ENCODE peak calls at places on chromosome 11, in ten cellular contexts. One of them, this sample, is unnamed.

GRCh38 chr11:61838921-61839320 is 10.8 kb downstream of the FADS2 start:
- DNase-seq in RWPE1: no peak
- DNase-seq in cardiac muscle cell: no peak
- DNase-seq in GM13976: no peak
- DNase-seq in psoas muscle: no peak
- DNase-seq in HCT116: no peak
- DNase-seq in left ventricle myocardium inferior: no peak
- DNase-seq in body of pancreas: no peak
- DNase-seq in fibroblast of pulmonary artery: no peak
- DNase-seq in tibial artery: no peak
- DNase-seq in this sample: no peak

GRCh38 chr11:119316017-119316728 is 757 bp downstream of the MCAM start:
- DNase-seq in RWPE1: no peak
- DNase-seq in cardiac muscle cell: peak; percentile 36
- DNase-seq in GM13976: no peak
- DNase-seq in psoas muscle: peak; percentile 76
- DNase-seq in HCT116: no peak
- DNase-seq in left ventricle myocardium inferior: peak; percentile 64
- DNase-seq in body of pancreas: peak; percentile 69
- DNase-seq in fibroblast of pulmonary artery: no peak
- DNase-seq in tibial artery: peak; percentile 87
- DNase-seq in this sample: peak; percentile 29

GRCh38 chr11:72582206-72583176 is 91.7 kb downstream of the PDE2A start:
- DNase-seq in RWPE1: no peak
- DNase-seq in cardiac muscle cell: no peak
- DNase-seq in GM13976: no peak
- DNase-seq in psoas muscle: peak; percentile 21
- DNase-seq in HCT116: no peak
- DNase-seq in left ventricle myocardium inferior: no peak
- DNase-seq in body of pancreas: no peak
- DNase-seq in fibroblast of pulmonary artery: no peak
- DNase-seq in tibial artery: no peak
- DNase-seq in this sample: no peak

GRCh38 chr11:131109256-131109655 is 193.0 kb upstream of the SNX19 start:
- DNase-seq in RWPE1: peak; percentile 7
- DNase-seq in cardiac muscle cell: no peak
- DNase-seq in GM13976: no peak
- DNase-seq in psoas muscle: no peak
- DNase-seq in HCT116: no peak
- DNase-seq in left ventricle myocardium inferior: no peak
- DNase-seq in body of pancreas: no peak
- DNase-seq in fibroblast of pulmonary artery: peak; percentile 1
- DNase-seq in tibial artery: no peak
- DNase-seq in this sample: no peak

GRCh38 chr11:12085371-12086251 is 24.8 kb upstream of the MICAL2 start:
- DNase-seq in RWPE1: no peak
- DNase-seq in cardiac muscle cell: no peak
- DNase-seq in GM13976: no peak
- DNase-seq in psoas muscle: no peak
- DNase-seq in HCT116: no peak
- DNase-seq in left ventricle myocardium inferior: no peak
- DNase-seq in body of pancreas: no peak
- DNase-seq in fibroblast of pulmonary artery: no peak
- DNase-seq in tibial artery: no peak
- DNase-seq in this sample: no peak

GRCh38 chr11:67503119-67504022 is 1.8 kb downstream of the PITPNM1 start:
- DNase-seq in RWPE1: no peak
- DNase-seq in cardiac muscle cell: no peak
- DNase-seq in GM13976: no peak
- DNase-seq in psoas muscle: no peak
- DNase-seq in HCT116: no peak
- DNase-seq in left ventricle myocardium inferior: no peak
- DNase-seq in body of pancreas: no peak
- DNase-seq in fibroblast of pulmonary artery: no peak
- DNase-seq in tibial artery: no peak
- DNase-seq in this sample: no peak

GRCh38 chr11:129013737-129014475 is 71.2 kb upstream of the TP53AIP1 start:
- DNase-seq in RWPE1: no peak
- DNase-seq in cardiac muscle cell: no peak
- DNase-seq in GM13976: no peak
- DNase-seq in psoas muscle: no peak
- DNase-seq in HCT116: no peak
- DNase-seq in left ventricle myocardium inferior: no peak
- DNase-seq in body of pancreas: no peak
- DNase-seq in fibroblast of pulmonary artery: no peak
- DNase-seq in tibial artery: no peak
- DNase-seq in this sample: no peak

GRCh38 chr11:125167954-125168821 is 3.6 kb downstream of the PKNOX2 start:
- DNase-seq in RWPE1: no peak
- DNase-seq in cardiac muscle cell: no peak
- DNase-seq in GM13976: no peak
- DNase-seq in psoas muscle: no peak
- DNase-seq in HCT116: no peak
- DNase-seq in left ventricle myocardium inferior: no peak
- DNase-seq in body of pancreas: peak; percentile 84
- DNase-seq in fibroblast of pulmonary artery: peak; percentile 35
- DNase-seq in tibial artery: no peak
- DNase-seq in this sample: no peak

GRCh38 chr11:69372589-69373250 is 78.8 kb downstream of the MYEOV start:
- DNase-seq in RWPE1: no peak
- DNase-seq in cardiac muscle cell: no peak
- DNase-seq in GM13976: no peak
- DNase-seq in psoas muscle: no peak
- DNase-seq in HCT116: no peak
- DNase-seq in left ventricle myocardium inferior: peak; percentile 4
- DNase-seq in body of pancreas: no peak
- DNase-seq in fibroblast of pulmonary artery: no peak
- DNase-seq in tibial artery: no peak
- DNase-seq in this sample: no peak

GRCh38 chr11:130340671-130341319 is 26.1 kb upstream of the ZBTB44 start:
- DNase-seq in RWPE1: no peak
- DNase-seq in cardiac muscle cell: no peak
- DNase-seq in GM13976: no peak
- DNase-seq in psoas muscle: no peak
- DNase-seq in HCT116: no peak
- DNase-seq in left ventricle myocardium inferior: no peak
- DNase-seq in body of pancreas: no peak
- DNase-seq in fibroblast of pulmonary artery: no peak
- DNase-seq in tibial artery: no peak
- DNase-seq in this sample: no peak

GRCh38 chr11:1153105-1153950 is 4.4 kb upstream of the MUC5AC start:
- DNase-seq in RWPE1: no peak
- DNase-seq in cardiac muscle cell: no peak
- DNase-seq in GM13976: peak; percentile 31
- DNase-seq in psoas muscle: no peak
- DNase-seq in HCT116: no peak
- DNase-seq in left ventricle myocardium inferior: no peak
- DNase-seq in body of pancreas: no peak
- DNase-seq in fibroblast of pulmonary artery: no peak
- DNase-seq in tibial artery: no peak
- DNase-seq in this sample: peak; percentile 72

DNA sequence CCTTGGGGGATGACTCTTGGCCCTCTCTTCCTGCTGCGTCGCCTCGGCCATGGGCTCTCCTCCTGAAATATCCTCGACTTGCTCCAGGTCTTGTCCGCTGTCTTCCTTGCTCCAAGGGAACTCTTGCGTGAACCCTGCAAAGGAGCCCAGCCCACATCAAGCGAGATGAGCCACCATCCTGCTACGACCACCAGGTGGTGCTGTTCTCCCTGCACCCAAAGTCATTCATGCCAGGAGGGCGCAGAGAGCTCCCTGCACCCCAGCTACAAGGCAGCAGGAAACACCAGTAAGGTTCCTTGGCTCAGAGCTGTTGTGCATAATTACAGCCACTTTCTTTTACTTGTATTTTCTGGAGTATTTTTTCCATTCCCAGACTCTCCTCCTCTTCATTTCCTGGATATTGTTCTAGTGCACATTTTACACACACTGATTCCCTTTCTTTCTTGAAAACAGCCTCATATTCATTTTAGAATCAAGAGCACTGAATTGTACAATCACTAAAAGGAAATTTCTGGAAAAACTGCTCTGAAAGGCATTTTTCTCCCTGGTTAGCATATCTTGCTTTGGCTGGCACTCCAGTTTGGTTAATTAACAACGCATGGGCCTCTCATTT is 397.6 kb downstream of the OPCML start:
- DNase-seq in RWPE1: peak; percentile 5
- DNase-seq in cardiac muscle cell: peak; percentile 75
- DNase-seq in GM13976: peak; percentile 59
- DNase-seq in psoas muscle: peak; percentile 60
- DNase-seq in HCT116: no peak
- DNase-seq in left ventricle myocardium inferior: peak; percentile 34
- DNase-seq in body of pancreas: peak; percentile 78
- DNase-seq in fibroblast of pulmonary artery: peak; percentile 26
- DNase-seq in tibial artery: no peak
- DNase-seq in this sample: peak; percentile 38
- TF ChIP-seq CTCF in RWPE1: peak; percentile 52
- TF ChIP-seq CTCF in cardiac muscle cell: peak; percentile 81
- TF ChIP-seq CTCF in GM13976: peak; percentile 87
- TF ChIP-seq CTCF in psoas muscle: peak; percentile 68
- TF ChIP-seq CTCF in HCT116: peak; percentile 67
- TF ChIP-seq CTCF in left ventricle myocardium inferior: peak; percentile 90
- TF ChIP-seq CTCF in body of pancreas: peak; percentile 77
- TF ChIP-seq CTCF in fibroblast of pulmonary artery: peak; percentile 60
- TF ChIP-seq CTCF in tibial artery: peak; percentile 40
- TF ChIP-seq CTCF in this sample: peak; percentile 56

GRCh38 chr11:82246926-82247325 is 486.7 kb downstream of the FAM181B start:
- DNase-seq in RWPE1: no peak
- DNase-seq in cardiac muscle cell: no peak
- DNase-seq in GM13976: no peak
- DNase-seq in psoas muscle: no peak
- DNase-seq in HCT116: no peak
- DNase-seq in left ventricle myocardium inferior: no peak
- DNase-seq in body of pancreas: no peak
- DNase-seq in fibroblast of pulmonary artery: no peak
- DNase-seq in tibial artery: no peak
- DNase-seq in this sample: no peak
- TF ChIP-seq CTCF in RWPE1: no peak
- TF ChIP-seq CTCF in cardiac muscle cell: no peak
- TF ChIP-seq CTCF in GM13976: no peak
- TF ChIP-seq CTCF in psoas muscle: no peak
- TF ChIP-seq CTCF in HCT116: no peak
- TF ChIP-seq CTCF in left ventricle myocardium inferior: no peak
- TF ChIP-seq CTCF in body of pancreas: no peak
- TF ChIP-seq CTCF in fibroblast of pulmonary artery: no peak
- TF ChIP-seq CTCF in tibial artery: no peak
- TF ChIP-seq CTCF in this sample: no peak

DNA sequence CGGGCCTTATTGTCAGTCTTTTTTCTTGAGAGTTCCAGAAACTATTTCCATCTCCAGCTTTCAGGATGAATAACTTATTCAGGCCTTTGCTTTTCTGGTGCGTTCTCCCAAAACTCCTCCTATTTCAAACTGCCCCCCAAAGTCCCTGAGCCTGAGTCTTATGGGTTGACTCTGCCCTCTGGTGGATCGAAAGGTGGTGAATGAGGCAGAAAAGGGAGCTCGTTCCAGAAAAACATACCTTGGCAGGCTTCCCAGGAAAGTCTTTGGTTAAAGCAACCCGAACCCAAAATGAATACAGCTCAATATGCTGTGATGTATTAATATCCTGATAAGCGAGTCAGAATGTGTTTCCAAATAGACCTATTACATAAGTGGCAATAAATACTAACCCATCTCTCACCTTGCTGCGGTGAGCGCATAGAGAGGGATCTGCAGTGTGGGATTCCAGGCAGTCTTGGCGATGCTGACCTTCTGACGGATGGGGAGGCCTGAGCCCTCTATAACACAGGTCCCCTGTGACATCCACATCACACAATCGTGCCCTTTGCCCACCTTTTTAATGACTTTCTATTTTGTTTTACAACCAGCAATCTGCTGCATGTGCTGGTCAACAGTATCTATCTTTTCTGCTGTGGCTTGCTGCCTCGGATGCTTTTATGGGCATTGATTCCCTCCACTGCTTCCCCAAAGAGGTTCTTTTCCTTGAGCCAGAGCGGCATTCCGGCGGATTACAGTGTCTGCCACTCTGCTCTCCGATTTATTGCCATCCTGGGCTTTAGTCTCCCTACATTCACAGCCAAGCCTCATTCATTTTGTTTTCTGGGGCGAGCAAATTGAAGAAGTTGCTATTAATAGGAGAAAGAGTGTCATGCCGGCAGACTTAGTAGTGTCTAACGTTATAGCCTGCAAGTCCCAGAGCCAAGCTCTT is 756.8 kb downstream of the NTM start:
- DNase-seq in RWPE1: peak; percentile 49
- DNase-seq in cardiac muscle cell: peak; percentile 21
- DNase-seq in GM13976: peak; percentile 47
- DNase-seq in psoas muscle: no peak
- DNase-seq in HCT116: no peak
- DNase-seq in left ventricle myocardium inferior: peak; percentile 28
- DNase-seq in body of pancreas: peak; percentile 61
- DNase-seq in fibroblast of pulmonary artery: peak; percentile 93
- DNase-seq in tibial artery: peak; percentile 76
- DNase-seq in this sample: no peak
- TF ChIP-seq CTCF in RWPE1: peak; percentile 57
- TF ChIP-seq CTCF in cardiac muscle cell: peak; percentile 80
- TF ChIP-seq CTCF in GM13976: peak; percentile 8
- TF ChIP-seq CTCF in psoas muscle: peak; percentile 26
- TF ChIP-seq CTCF in HCT116: no peak
- TF ChIP-seq CTCF in left ventricle myocardium inferior: peak; percentile 59
- TF ChIP-seq CTCF in body of pancreas: no peak
- TF ChIP-seq CTCF in fibroblast of pulmonary artery: peak; percentile 85
- TF ChIP-seq CTCF in tibial artery: peak; percentile 44
- TF ChIP-seq CTCF in this sample: no peak

DNA sequence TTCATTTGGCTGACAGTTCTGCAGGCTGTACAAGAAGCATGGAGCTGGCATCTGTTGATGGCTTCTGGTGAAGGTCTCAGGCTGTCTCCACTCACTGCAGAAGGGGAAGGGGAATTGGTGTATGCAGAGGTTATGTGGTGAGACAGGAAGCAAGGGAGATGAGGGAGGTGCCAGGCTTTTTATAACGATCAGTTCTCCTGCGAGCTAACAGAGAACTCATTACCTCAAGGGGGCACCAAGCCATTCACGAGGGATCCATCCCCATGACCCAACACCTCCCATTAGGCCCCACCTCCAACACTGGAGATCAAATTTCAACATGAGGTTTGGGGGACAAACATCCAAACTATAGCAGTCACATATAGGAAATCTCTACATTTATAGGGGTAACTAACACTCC is 38.7 kb upstream of the E2F8 start:
- DNase-seq in RWPE1: no peak
- DNase-seq in cardiac muscle cell: no peak
- DNase-seq in GM13976: no peak
- DNase-seq in psoas muscle: no peak
- DNase-seq in HCT116: peak; percentile 22
- DNase-seq in left ventricle myocardium inferior: no peak
- DNase-seq in body of pancreas: no peak
- DNase-seq in fibroblast of pulmonary artery: no peak
- DNase-seq in tibial artery: no peak
- DNase-seq in this sample: no peak
- TF ChIP-seq CTCF in RWPE1: no peak
- TF ChIP-seq CTCF in cardiac muscle cell: no peak
- TF ChIP-seq CTCF in GM13976: no peak
- TF ChIP-seq CTCF in psoas muscle: no peak
- TF ChIP-seq CTCF in HCT116: peak; percentile 16
- TF ChIP-seq CTCF in left ventricle myocardium inferior: no peak
- TF ChIP-seq CTCF in body of pancreas: no peak
- TF ChIP-seq CTCF in fibroblast of pulmonary artery: no peak
- TF ChIP-seq CTCF in tibial artery: no peak
- TF ChIP-seq CTCF in this sample: no peak

This sample was measured in Calu3.